ENCODE peak calls at places on chromosome 18, in five cellular contexts. One of them, this sample, is unnamed.

GRCh38 chr18:74116628-74117554 is 30.7 kb downstream of the FBXO15 start:
- DNase-seq in adrenal gland: no peak
- DNase-seq in effector memory CD4-positive, alpha-beta T cell: no peak
- DNase-seq in A549: peak; percentile 21
- DNase-seq in prostate gland: no peak
- DNase-seq in this sample: no peak

GRCh38 chr18:76822510-76823165 is at the start of gene ZNF236:
- DNase-seq in effector memory CD4-positive, alpha-beta T cell: peak; percentile 38
- DNase-seq in A549: peak; percentile 76
- DNase-seq in prostate gland: peak; percentile 58
- DNase-seq in adrenal gland: peak; percentile 76
- DNase-seq in this sample: peak; percentile 70

GRCh38 chr18:9619990-9620389 is 5.6 kb upstream of the PPP4R1 start:
- DNase-seq in A549: no peak
- DNase-seq in effector memory CD4-positive, alpha-beta T cell: no peak
- DNase-seq in prostate gland: no peak
- DNase-seq in adrenal gland: no peak
- DNase-seq in this sample: no peak

GRCh38 chr18:71442830-71443229 is 1101.3 kb downstream of the CBLN2 start:
- DNase-seq in effector memory CD4-positive, alpha-beta T cell: no peak
- DNase-seq in adrenal gland: no peak
- DNase-seq in prostate gland: no peak
- DNase-seq in A549: no peak
- DNase-seq in this sample: no peak

GRCh38 chr18:57953883-57954282 is 90.1 kb upstream of the NEDD4L start:
- DNase-seq in prostate gland: no peak
- DNase-seq in adrenal gland: no peak
- DNase-seq in effector memory CD4-positive, alpha-beta T cell: no peak
- DNase-seq in A549: no peak
- DNase-seq in this sample: no peak

GRCh38 chr18:39596216-39596615 is 2030.6 kb upstream of the CELF4 start:
- DNase-seq in adrenal gland: no peak
- DNase-seq in effector memory CD4-positive, alpha-beta T cell: no peak
- DNase-seq in prostate gland: no peak
- DNase-seq in A549: no peak
- DNase-seq in this sample: no peak

GRCh38 chr18:24590946-24591345 is 130.5 kb downstream of the HRH4 start:
- DNase-seq in adrenal gland: no peak
- DNase-seq in effector memory CD4-positive, alpha-beta T cell: no peak
- DNase-seq in A549: no peak
- DNase-seq in prostate gland: no peak
- DNase-seq in this sample: no peak

GRCh38 chr18:56214706-56215105 is 423.7 kb downstream of the TXNL1 start:
- DNase-seq in prostate gland: no peak
- DNase-seq in A549: no peak
- DNase-seq in adrenal gland: peak; percentile 29
- DNase-seq in effector memory CD4-positive, alpha-beta T cell: no peak
- DNase-seq in this sample: no peak

GRCh38 chr18:777021-777420 is 35.0 kb downstream of the YES1 start:
- DNase-seq in effector memory CD4-positive, alpha-beta T cell: no peak
- DNase-seq in adrenal gland: no peak
- DNase-seq in A549: no peak
- DNase-seq in prostate gland: no peak
- DNase-seq in this sample: no peak

DNA sequence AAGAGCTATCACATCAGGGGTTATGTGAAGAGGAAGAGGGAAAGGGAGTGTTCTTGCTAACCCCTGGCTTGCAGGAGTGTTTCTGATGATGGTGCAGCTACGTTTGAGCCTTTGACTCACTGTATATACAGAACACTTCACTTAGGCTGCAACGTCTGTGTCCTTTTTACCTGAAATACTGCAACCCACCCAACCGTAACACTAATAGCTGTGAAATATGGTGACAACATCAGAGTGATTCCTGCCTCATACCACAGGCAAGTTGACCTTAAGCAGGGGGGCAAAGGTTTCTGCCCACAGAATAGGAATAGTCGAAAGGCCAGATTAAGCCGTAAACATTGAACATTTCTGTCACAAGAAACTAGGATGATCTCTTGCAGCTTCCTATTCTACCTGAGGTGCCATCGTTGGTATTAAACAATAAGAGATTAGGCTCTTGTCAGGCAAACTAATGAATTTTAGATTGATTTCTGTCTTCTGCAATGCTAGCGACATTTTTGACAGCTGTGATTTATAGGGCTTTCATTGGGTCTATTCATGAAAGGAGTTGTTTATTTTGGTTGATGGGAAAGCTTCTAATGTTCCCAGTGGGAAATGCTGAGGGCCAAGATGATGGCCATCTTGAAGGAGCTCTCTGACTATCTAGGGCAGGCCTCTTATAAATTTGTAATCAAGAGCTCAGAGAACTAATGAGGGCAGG is 316.8 kb downstream of the PIK3C3 start:
- DNase-seq in effector memory CD4-positive, alpha-beta T cell: no peak
- DNase-seq in adrenal gland: no peak
- DNase-seq in A549: no peak
- DNase-seq in prostate gland: no peak
- DNase-seq in this sample: no peak
- H3K4me1 ChIP-seq in effector memory CD4-positive, alpha-beta T cell: no peaks in the 10 kb centered on the region
- H3K4me1 ChIP-seq in adrenal gland: no peaks in the 10 kb centered on the region
- H3K4me1 ChIP-seq in A549: no peaks in the 10 kb centered on the region
- H3K4me1 ChIP-seq in prostate gland: no peaks in the 10 kb centered on the region
- H3K4me1 ChIP-seq in this sample: no peaks in the 10 kb centered on the region

GRCh38 chr18:59127047-59127446 is 12.6 kb upstream of the SEC11C start:
- DNase-seq in adrenal gland: no peak
- DNase-seq in A549: no peak
- DNase-seq in prostate gland: no peak
- DNase-seq in effector memory CD4-positive, alpha-beta T cell: no peak
- DNase-seq in this sample: no peak

GRCh38 chr18:59129964-59130703 is 9.6 kb upstream of the SEC11C start:
- DNase-seq in effector memory CD4-positive, alpha-beta T cell: no peak
- DNase-seq in A549: no peak
- DNase-seq in prostate gland: no peak
- DNase-seq in adrenal gland: no peak
- DNase-seq in this sample: no peak

GRCh38 chr18:59123588-59124369 is 15.9 kb upstream of the SEC11C start:
- DNase-seq in A549: peak; percentile 35
- DNase-seq in prostate gland: no peak
- DNase-seq in effector memory CD4-positive, alpha-beta T cell: no peak
- DNase-seq in adrenal gland: no peak
- DNase-seq in this sample: no peak

DNA sequence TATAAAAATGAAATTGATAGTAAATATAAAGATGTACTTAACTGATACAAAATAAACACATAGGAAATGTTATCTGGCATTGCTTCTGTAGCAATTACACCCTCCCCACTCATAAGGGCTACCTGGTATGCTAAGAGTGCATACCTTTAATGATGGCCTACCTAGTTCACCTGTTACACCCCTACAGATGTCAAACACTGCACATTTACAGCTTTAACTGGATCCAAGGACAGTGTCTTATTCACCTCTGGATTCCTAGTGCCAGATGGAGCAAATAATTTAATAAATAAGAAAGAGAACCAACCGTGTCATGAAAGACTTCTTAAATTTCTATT is 15.3 kb upstream of the SEC11C start:
- DNase-seq in effector memory CD4-positive, alpha-beta T cell: no peak
- DNase-seq in A549: no peak
- DNase-seq in prostate gland: no peak
- DNase-seq in adrenal gland: no peak
- DNase-seq in this sample: no peak
- H3K9me3 ChIP-seq in effector memory CD4-positive, alpha-beta T cell: no peaks in the 10 kb centered on the region
- H3K9me3 ChIP-seq in A549: no peaks in the 10 kb centered on the region
- H3K9me3 ChIP-seq in prostate gland: no peaks in the 10 kb centered on the region
- H3K9me3 ChIP-seq in adrenal gland: no peaks in the 10 kb centered on the region
- H3K9me3 ChIP-seq in this sample: no peaks in the 10 kb centered on the region

GRCh38 chr18:50398099-50398498 is 23.3 kb downstream of the SKA1 start:
- DNase-seq in effector memory CD4-positive, alpha-beta T cell: no peak
- DNase-seq in adrenal gland: no peak
- DNase-seq in A549: no peak
- DNase-seq in prostate gland: no peak
- DNase-seq in this sample: no peak

GRCh38 chr18:50398947-50399346 is 24.1 kb downstream of the SKA1 start:
- DNase-seq in prostate gland: no peak
- DNase-seq in adrenal gland: no peak
- DNase-seq in effector memory CD4-positive, alpha-beta T cell: no peak
- DNase-seq in A549: no peak
- DNase-seq in this sample: no peak

GRCh38 chr18:50399582-50399981 is 24.7 kb downstream of the SKA1 start:
- DNase-seq in A549: no peak
- DNase-seq in effector memory CD4-positive, alpha-beta T cell: no peak
- DNase-seq in adrenal gland: no peak
- DNase-seq in prostate gland: no peak
- DNase-seq in this sample: no peak

GRCh38 chr18:50401334-50401733 is 26.5 kb downstream of the SKA1 start:
- DNase-seq in effector memory CD4-positive, alpha-beta T cell: no peak
- DNase-seq in prostate gland: no peak
- DNase-seq in A549: no peak
- DNase-seq in adrenal gland: no peak
- DNase-seq in this sample: no peak

DNA sequence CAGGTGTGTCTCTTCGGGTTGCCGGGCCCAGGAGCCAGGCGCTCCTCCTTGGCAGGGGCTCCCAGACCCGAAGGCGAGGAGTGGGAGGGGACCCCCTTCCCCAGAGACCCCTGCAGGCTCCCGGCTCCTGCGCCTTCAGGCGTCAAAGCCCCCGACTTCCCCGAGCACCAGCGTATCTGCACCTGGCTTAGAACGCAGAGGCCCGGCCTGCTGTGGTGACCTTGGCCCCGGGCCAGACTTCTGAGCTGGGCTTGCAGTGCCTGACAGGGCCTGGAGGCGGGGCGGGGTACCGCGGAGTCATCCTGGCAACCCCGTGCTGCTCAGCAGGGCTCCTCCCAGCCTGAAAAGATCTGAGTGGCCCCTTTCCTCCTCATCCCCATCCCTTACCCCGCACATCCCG is 27.0 kb downstream of the SKA1 start:
- DNase-seq in prostate gland: no peak
- DNase-seq in A549: no peak
- DNase-seq in effector memory CD4-positive, alpha-beta T cell: no peak
- DNase-seq in adrenal gland: peak; percentile 97
- DNase-seq in this sample: peak; percentile 2
- H3K4me1 ChIP-seq in prostate gland: peaks cover 4% of the 10 kb centered on the region
- H3K4me1 ChIP-seq in A549: peaks cover 3% of the 10 kb centered on the region
- H3K4me1 ChIP-seq in effector memory CD4-positive, alpha-beta T cell: no peaks in the 10 kb centered on the region
- H3K4me1 ChIP-seq in adrenal gland: peaks cover 12% of the 10 kb centered on the region
- H3K4me1 ChIP-seq in this sample: no peaks in the 10 kb centered on the region

GRCh38 chr18:78100189-78100588 is 850.5 kb downstream of the GALR1 start:
- DNase-seq in prostate gland: no peak
- DNase-seq in effector memory CD4-positive, alpha-beta T cell: no peak
- DNase-seq in adrenal gland: no peak
- DNase-seq in A549: no peak
- DNase-seq in this sample: no peak

GRCh38 chr18:78105611-78106010 is 856.0 kb downstream of the GALR1 start:
- DNase-seq in effector memory CD4-positive, alpha-beta T cell: no peak
- DNase-seq in prostate gland: no peak
- DNase-seq in A549: no peak
- DNase-seq in adrenal gland: no peak
- DNase-seq in this sample: no peak

GRCh38 chr18:78106946-78107345 is 857.3 kb downstream of the GALR1 start:
- DNase-seq in prostate gland: no peak
- DNase-seq in effector memory CD4-positive, alpha-beta T cell: no peak
- DNase-seq in A549: no peak
- DNase-seq in adrenal gland: no peak
- DNase-seq in this sample: no peak

GRCh38 chr18:78101091-78101490 is 851.4 kb downstream of the GALR1 start:
- DNase-seq in A549: no peak
- DNase-seq in effector memory CD4-positive, alpha-beta T cell: no peak
- DNase-seq in adrenal gland: no peak
- DNase-seq in prostate gland: no peak
- DNase-seq in this sample: no peak

DNA sequence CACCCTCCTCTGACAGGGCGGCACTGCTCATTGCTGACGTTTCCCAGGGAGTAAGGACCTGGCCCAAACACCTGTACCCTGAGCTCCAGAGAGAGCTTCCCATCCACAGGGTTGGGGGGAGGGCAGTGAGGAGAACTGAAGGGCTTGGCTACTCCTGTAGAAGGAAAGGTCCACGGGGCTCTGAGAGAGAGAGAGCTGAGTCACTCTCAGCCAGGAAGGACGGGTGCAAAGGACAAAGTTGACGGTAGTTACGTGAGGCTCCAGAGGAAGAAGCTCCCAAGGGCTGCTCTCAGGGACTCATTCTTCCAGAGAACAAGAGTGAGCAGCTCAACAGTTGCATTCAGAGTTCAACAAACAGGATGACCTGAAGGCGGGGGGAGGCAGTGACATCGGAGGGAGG is 852.5 kb downstream of the GALR1 start:
- DNase-seq in effector memory CD4-positive, alpha-beta T cell: no peak
- DNase-seq in adrenal gland: no peak
- DNase-seq in A549: no peak
- DNase-seq in prostate gland: no peak
- DNase-seq in this sample: no peak
- H3K9me3 ChIP-seq in effector memory CD4-positive, alpha-beta T cell: no peaks in the 10 kb centered on the region
- H3K9me3 ChIP-seq in adrenal gland: no peaks in the 10 kb centered on the region
- H3K9me3 ChIP-seq in A549: no peaks in the 10 kb centered on the region
- H3K9me3 ChIP-seq in prostate gland: no peaks in the 10 kb centered on the region
- H3K9me3 ChIP-seq in this sample: no peaks in the 10 kb centered on the region

DNA sequence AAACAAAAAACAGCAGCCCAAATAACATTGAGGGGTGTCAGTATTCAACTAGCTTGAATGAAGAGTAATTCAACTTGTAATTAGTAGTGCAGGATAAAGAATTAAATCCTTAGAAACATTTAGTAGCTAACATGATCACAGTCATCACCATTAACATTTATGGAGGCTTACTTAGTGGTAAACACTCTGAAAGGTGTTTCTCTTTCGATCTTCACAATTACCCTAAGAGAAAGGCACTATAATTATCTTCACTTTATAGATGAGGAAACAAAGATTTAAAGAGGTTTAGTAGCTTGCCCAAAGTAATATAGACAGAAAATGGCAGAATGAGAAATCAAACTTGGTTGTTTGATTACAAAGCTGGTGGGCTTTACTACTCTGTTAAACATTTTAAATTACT is 81.5 kb downstream of the GAREM1 start:
- DNase-seq in prostate gland: no peak
- DNase-seq in A549: no peak
- DNase-seq in adrenal gland: no peak
- DNase-seq in effector memory CD4-positive, alpha-beta T cell: no peak
- DNase-seq in this sample: no peak
- H3K4me1 ChIP-seq in prostate gland: no peaks in the 10 kb centered on the region
- H3K4me1 ChIP-seq in A549: no peaks in the 10 kb centered on the region
- H3K4me1 ChIP-seq in adrenal gland: peaks cover 11% of the 10 kb centered on the region
- H3K4me1 ChIP-seq in effector memory CD4-positive, alpha-beta T cell: no peaks in the 10 kb centered on the region
- H3K4me1 ChIP-seq in this sample: no peaks in the 10 kb centered on the region

GRCh38 chr18:35306588-35307250 is 16.7 kb upstream of the ZSCAN30 start:
- DNase-seq in prostate gland: no peak
- DNase-seq in A549: no peak
- DNase-seq in effector memory CD4-positive, alpha-beta T cell: no peak
- DNase-seq in adrenal gland: no peak
- DNase-seq in this sample: no peak
- H3K9me3 ChIP-seq in prostate gland: no peaks in the 10 kb centered on the region
- H3K9me3 ChIP-seq in A549: peaks cover 93% of the 10 kb centered on the region
- H3K9me3 ChIP-seq in effector memory CD4-positive, alpha-beta T cell: peaks cover 62% of the 10 kb centered on the region
- H3K9me3 ChIP-seq in adrenal gland: peaks cover 7% of the 10 kb centered on the region
- H3K9me3 ChIP-seq in this sample: peaks cover 71% of the 10 kb centered on the region

DNA sequence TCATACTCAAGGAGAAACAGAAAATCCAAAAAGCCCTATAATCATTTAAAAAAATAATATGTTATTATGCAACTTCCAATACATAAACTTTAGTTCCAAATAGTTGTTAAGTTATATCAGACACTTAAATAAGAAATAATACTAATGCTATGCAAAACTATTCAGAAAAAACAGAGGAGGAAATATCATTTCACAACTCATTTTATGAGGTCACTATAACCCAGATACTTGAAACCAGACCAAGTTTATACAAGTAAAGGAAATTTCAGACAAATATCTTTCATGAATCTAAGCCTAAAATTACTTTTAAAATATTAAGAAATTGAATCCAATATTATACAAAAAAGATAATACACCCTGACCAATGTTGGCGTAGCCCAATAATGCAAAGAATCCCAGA is 260.8 kb downstream of the CD226 start:
- DNase-seq in prostate gland: no peak
- DNase-seq in A549: no peak
- DNase-seq in effector memory CD4-positive, alpha-beta T cell: no peak
- DNase-seq in adrenal gland: no peak
- DNase-seq in this sample: no peak
- H3K4me1 ChIP-seq in prostate gland: no peaks in the 10 kb centered on the region
- H3K4me1 ChIP-seq in A549: no peaks in the 10 kb centered on the region
- H3K4me1 ChIP-seq in effector memory CD4-positive, alpha-beta T cell: no peaks in the 10 kb centered on the region
- H3K4me1 ChIP-seq in adrenal gland: no peaks in the 10 kb centered on the region
- H3K4me1 ChIP-seq in this sample: no peaks in the 10 kb centered on the region